ENCODE peak calls at places on chromosome 13, in eight cellular contexts. T, H, I, G, C, P, K and R are unnamed samples.

GRCh38 chr13:75469087-75469486 is 12.9 kb downstream of the TBC1D4 start:
- DNase-seq in C (no peak), H (no peak), K (no peak), T (no peak), G (no peak), I (no peak), P (no peak), R (no peak)

GRCh38 chr13:114143806-114144605 is 11.6 kb upstream of the RASA3 start:
- DNase-seq in P (no peak), G (peak), T (no peak), I (peak), C (peak), H (peak), K (no peak), R (no peak)

GRCh38 chr13:19838726-19839342 is 24.6 kb downstream of the ZMYM5 start:
- DNase-seq in I (no peak), G (no peak), C (no peak), T (no peak), P (peak), K (no peak), H (no peak), R (no peak)

GRCh38 chr13:108120332-108120731 is 95.0 kb downstream of the LIG4 start:
- DNase-seq in T (no peak), I (no peak), G (no peak), H (no peak), P (no peak), K (no peak), C (no peak), R (no peak)

GRCh38 chr13:73985789-73986188 is 148.4 kb downstream of the KLF12 start:
- DNase-seq in K (no peak), H (no peak), C (peak), T (no peak), I (peak), G (no peak), P (no peak), R (no peak)

GRCh38 chr13:45195421-45195820 is 5.4 kb downstream of the KCTD4 start:
- DNase-seq in I (no peak), C (no peak), G (no peak), H (no peak), P (no peak), K (no peak), T (no peak), R (no peak)

GRCh38 chr13:29704648-29705047 is 109.2 kb upstream of the SLC7A1 start:
- DNase-seq in C (no peak), I (peak), H (no peak), G (no peak), K (no peak), P (no peak), T (no peak), R (no peak)

GRCh38 chr13:113146750-113147149 is 11.7 kb upstream of the PROZ start:
- DNase-seq in C (no peak), I (no peak), K (no peak), T (no peak), G (no peak), H (no peak), P (no peak), R (no peak)

GRCh38 chr13:114263590-114263989 is 17.8 kb upstream of the UPF3A start:
- DNase-seq in P (no peak), G (no peak), I (no peak), C (peak), H (no peak), T (no peak), K (no peak), R (no peak)

GRCh38 chr13:112831196-112831595 is 137.8 kb upstream of the MCF2L start:
- DNase-seq in P (no peak), T (no peak), G (no peak), I (no peak), H (no peak), C (no peak), K (no peak), R (no peak)

DNA sequence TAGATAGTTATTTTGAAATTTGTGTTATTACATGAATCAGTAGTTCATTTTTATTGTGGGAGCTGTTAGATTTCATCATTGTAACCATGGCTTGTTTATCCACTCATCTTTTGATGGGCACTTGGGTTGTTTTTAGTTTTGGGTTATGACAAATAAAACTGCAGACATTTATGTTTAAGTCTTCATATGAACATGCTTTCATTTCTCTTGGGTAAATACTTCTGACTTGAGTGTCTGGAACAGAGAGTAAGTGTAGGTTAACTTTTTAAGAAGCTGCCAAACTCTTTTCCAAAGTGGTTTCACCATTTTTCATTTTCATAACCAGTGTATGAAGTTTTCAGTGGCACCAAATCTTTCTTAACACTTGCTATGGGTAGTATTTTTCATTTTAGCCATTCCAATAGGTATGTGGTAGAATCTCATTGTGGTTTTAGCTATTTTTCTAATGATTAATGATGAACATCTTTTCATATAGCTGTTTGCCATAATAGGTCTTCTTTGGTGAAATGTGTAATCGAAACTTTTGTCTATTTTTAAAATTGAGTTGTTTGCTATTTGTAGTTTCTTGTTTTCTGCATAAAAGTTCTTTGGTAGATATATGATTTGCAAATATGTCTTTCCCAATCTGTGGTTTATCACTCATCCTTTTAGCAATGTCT is 17.9 kb downstream of the SLAIN1 start:
- DNase-seq in G (no peak), C (no peak), T (no peak), H (no peak), K (no peak), I (no peak), P (no peak), R (no peak)
- H3K27ac ChIP-seq in G (no peak), C (no peak), T (no peak), H (no peak), K (no peak), I (no peak), P (no peak), R (no peak)

GRCh38 chr13:33281951-33282595 is 3.5 kb downstream of the STARD13 start:
- DNase-seq in T (no peak), C (no peak), P (peak), I (no peak), K (no peak), H (peak), G (no peak), R (no peak)

GRCh38 chr13:33283195-33283910 is 2.2 kb downstream of the STARD13 start:
- DNase-seq in H (no peak), G (no peak), I (no peak), P (no peak), T (no peak), C (no peak), K (no peak), R (no peak)

GRCh38 chr13:33284916-33285315 is 639 bp downstream of the STARD13 start:
- DNase-seq in K (no peak), G (no peak), H (no peak), C (no peak), I (no peak), P (no peak), T (no peak), R (no peak)

GRCh38 chr13:33285420-33286124 is at the start of gene STARD13:
- DNase-seq in C (no peak), P (peak), H (peak), T (peak), K (peak), G (peak), I (peak), R (peak)

DNA sequence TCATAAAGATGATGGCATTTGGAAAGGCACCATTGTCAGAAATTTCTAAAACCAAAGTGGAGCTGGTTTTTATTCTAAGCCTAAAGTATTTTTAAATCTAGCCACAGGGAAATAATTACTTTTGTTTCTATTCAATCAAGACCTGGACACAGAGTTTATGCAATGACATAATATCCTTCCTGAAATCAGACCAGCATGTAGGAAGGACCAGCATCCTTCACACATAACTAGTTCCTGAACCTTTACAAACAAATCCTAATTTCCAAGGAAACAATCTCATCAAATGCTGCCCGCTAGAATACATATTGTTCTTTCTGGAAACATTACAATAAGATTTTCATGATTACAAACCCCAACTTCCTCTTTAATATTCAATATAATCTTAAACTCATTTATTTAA is 1.5 kb downstream of the STARD13 start:
- DNase-seq in H (no peak), K (no peak), G (no peak), T (no peak), C (no peak), P (no peak), I (no peak), R (no peak)
- H3K27ac ChIP-seq in H (peak), K (peak), G (peak), T (peak), C (no peak), P (peak), I (no peak), R (peak)

DNA sequence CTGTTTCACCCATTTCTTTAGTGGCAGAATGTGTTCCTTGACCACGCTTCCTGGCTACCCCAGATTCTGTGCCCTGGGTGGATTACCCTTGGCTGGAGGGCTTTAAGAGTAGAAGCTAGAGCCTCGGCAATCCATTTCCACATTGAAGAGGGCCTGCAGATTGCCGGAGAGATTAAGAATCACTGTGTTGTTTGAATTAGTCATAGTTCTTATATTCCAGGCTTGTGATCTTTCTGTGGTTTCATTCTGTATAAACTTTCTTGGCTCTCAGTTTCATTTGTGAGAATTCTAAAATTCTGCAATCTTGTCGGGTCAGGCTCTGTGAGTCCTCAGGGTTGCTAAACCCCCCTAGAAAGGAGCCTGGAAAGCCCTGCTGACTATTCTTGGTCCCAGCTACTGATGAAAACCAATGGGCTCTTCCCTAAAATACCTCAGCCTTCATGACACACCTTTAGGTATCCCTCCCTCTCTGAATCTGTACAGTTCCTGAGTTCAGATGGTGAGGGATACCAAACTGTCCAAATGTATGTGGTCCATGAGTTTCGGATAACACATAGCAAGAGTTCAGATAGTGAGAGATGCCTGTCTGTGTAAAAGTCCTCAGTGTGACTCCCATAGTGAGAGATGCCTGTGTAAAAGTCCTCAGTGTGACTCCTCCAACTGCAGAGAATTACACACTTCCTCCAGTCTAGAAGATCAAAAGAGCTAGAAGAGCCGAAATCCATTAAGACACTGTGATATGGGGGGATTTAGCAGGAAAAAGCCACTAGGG is 4.3 kb downstream of the PHF11 start:
- DNase-seq in G (no peak), C (no peak), P (peak), T (no peak), I (no peak), H (no peak), K (no peak), R (no peak)
- H3K27ac ChIP-seq in G (peak), C (no peak), P (peak), T (peak), I (no peak), H (no peak), K (no peak), R (no peak)

GRCh38 chr13:20997301-20998061 is 63.9 kb downstream of the LATS2 start:
- DNase-seq in K (no peak), T (no peak), P (peak), G (no peak), I (no peak), C (no peak), H (no peak), R (no peak)

GRCh38 chr13:21000647-21001046 is 60.7 kb downstream of the LATS2 start:
- DNase-seq in I (no peak), P (no peak), G (no peak), H (no peak), K (no peak), C (no peak), T (no peak), R (no peak)

GRCh38 chr13:20995245-20995829 is 66.0 kb downstream of the LATS2 start:
- DNase-seq in P (no peak), C (no peak), G (no peak), I (no peak), K (no peak), T (no peak), H (no peak), R (no peak)

GRCh38 chr13:21001471-21001870 is 59.9 kb downstream of the LATS2 start:
- DNase-seq in T (no peak), H (no peak), G (no peak), C (no peak), P (no peak), I (no peak), K (no peak), R (no peak)

GRCh38 chr13:20998649-20999415 is 62.6 kb downstream of the LATS2 start:
- DNase-seq in K (no peak), C (no peak), G (no peak), P (no peak), H (no peak), T (no peak), I (no peak), R (no peak)
- H3K27ac ChIP-seq in K (peak), C (no peak), G (no peak), P (peak), H (no peak), T (no peak), I (no peak), R (no peak)

DNA sequence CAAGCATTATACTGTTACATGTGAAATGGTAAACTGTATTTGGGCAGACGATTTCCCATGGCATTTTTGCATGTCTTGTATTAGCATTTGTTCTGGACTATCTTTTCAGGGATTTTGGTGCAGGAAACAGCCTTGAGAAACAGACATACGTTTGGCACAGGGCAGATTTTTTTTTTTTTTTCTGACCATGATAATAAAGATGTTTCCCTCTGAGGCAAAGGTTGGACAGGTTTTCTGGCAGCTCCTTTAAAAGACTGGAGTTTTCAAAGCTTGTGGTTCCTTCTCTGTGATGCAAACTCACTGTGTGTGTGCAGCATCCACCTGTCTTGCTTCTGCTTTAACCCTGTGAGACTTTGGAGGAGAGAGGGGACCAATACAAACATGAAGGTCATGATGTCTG is 63.0 kb downstream of the NBEA start:
- DNase-seq in T (no peak), H (no peak), C (no peak), G (no peak), P (no peak), I (no peak), K (no peak), R (no peak)
- H3K27ac ChIP-seq in T (no peak), H (no peak), C (no peak), G (no peak), P (no peak), I (no peak), K (no peak), R (no peak)